ENCODE peak calls at places on chromosomes 2 and 18, in four cellular contexts. I is A549, D is GM23248, Q is mammary epithelial cell. X is an unnamed sample.

GRCh38 chr18:48645427-48646002 is 106.7 kb downstream of the CTIF start:
- DNase-seq in D (no peak), I (no peak), Q (no peak), X (no peak)

GRCh38 chr2:61658841-61659780 is 121.0 kb upstream of the XPO1 start:
- DNase-seq in Q (peak; percentile 21), D (peak; percentile 65), I (peak; percentile 72), X (peak; percentile 44)

GRCh38 chr18:78717051-78717765 is 262.4 kb upstream of the SALL3 start:
- DNase-seq in I (no peak), Q (no peak), D (no peak), X (no peak)

GRCh38 chr2:41026613-41027012 is 574.7 kb upstream of the SLC8A1 start:
- DNase-seq in Q (no peak), I (no peak), D (no peak), X (no peak)

GRCh38 chr2:63525905-63526304 is 62.4 kb downstream of the WDPCP start:
- DNase-seq in I (no peak), Q (no peak), D (no peak), X (no peak)

GRCh38 chr2:61247204-61247812 is 85.3 kb downstream of the C2orf74 start:
- DNase-seq in I (no peak), D (peak; percentile 96), Q (peak; percentile 23), X (no peak)

GRCh38 chr2:54176577-54176976 is 61.2 kb downstream of the ACYP2 start:
- DNase-seq in D (peak; percentile 66), I (no peak), Q (peak; percentile 24), X (peak; percentile 43)

GRCh38 chr2:7794916-7795315 is 877.7 kb downstream of the RNF144A start:
- DNase-seq in D (no peak), I (no peak), Q (no peak), X (no peak)

GRCh38 chr2:113829270-113829669 is 60.6 kb upstream of the ACTR3 start:
- DNase-seq in I (no peak), D (no peak), Q (no peak), X (no peak)

GRCh38 chr2:100137877-100138570 is 4.4 kb downstream of the AFF3 start:
- DNase-seq in I (no peak), Q (no peak), D (no peak), X (no peak)
- H3K4me1 ChIP-seq in I (no peaks in the 10 kb centered on the region), Q (no peaks in the 10 kb centered on the region), D (no peaks in the 10 kb centered on the region), X (no peaks in the 10 kb centered on the region)

GRCh38 chr2:46309052-46309953 is 12.1 kb downstream of the EPAS1 start:
- DNase-seq in I (no peak), D (peak; percentile 88), Q (peak; percentile 97), X (no peak)

GRCh38 chr2:46314065-46314835 is 17.0 kb downstream of the EPAS1 start:
- DNase-seq in I (no peak), D (no peak), Q (no peak), X (no peak)

GRCh38 chr2:46313063-46313462 is 15.9 kb downstream of the EPAS1 start:
- DNase-seq in D (no peak), Q (no peak), I (no peak), X (no peak)

GRCh38 chr2:46310446-46310845 is 13.2 kb downstream of the EPAS1 start:
- DNase-seq in Q (no peak), D (no peak), I (no peak), X (no peak)

GRCh38 chr2:46311651-46312223 is 14.5 kb downstream of the EPAS1 start:
- DNase-seq in I (no peak), Q (peak; percentile 65), D (peak; percentile 22), X (no peak)
- H3K27ac ChIP-seq in I (peak overlapping the region; percentile 92), Q (peak overlapping the region; percentile 8), D (peak overlapping the region; percentile 40), X (no peak overlapping the region)

GRCh38 chr2:207141381-207141780 is 24.4 kb downstream of the KLF7 start:
- DNase-seq in D (no peak), Q (no peak), I (no peak), X (no peak)

GRCh38 chr2:207142461-207142860 is 23.3 kb downstream of the KLF7 start:
- DNase-seq in I (no peak), Q (no peak), D (peak; percentile 57), X (no peak)

GRCh38 chr2:207144191-207144795 is 21.5 kb downstream of the KLF7 start:
- DNase-seq in I (no peak), D (no peak), Q (no peak), X (no peak)

GRCh38 chr2:207143474-207144190 is 22.1 kb downstream of the KLF7 start:
- DNase-seq in I (no peak), D (peak; percentile 88), Q (no peak), X (peak; percentile 91)

DNA sequence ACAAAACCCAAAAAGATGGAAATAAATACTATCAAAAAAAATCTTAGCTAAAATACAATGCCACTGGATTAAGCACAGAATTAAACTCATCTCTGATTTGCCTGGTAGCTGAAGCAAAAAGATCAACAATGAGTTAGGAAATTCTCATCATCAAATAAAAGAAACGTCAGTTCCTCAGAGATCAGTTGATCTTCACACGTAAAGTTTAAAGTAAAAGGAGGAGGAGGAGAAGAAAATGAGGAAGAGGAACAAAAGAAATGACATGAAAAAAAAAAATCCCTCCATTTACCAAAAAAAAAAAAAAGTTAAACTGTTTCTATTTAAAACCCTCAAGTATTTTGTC is 22.6 kb downstream of the KLF7 start:
- DNase-seq in I (no peak), D (no peak), Q (no peak), X (no peak)
- H3K4me1 ChIP-seq in I (peaks cover 49% of the 10 kb centered on the region), D (peaks cover 63% of the 10 kb centered on the region), Q (peaks cover 12% of the 10 kb centered on the region), X (peaks cover 33% of the 10 kb centered on the region)

DNA sequence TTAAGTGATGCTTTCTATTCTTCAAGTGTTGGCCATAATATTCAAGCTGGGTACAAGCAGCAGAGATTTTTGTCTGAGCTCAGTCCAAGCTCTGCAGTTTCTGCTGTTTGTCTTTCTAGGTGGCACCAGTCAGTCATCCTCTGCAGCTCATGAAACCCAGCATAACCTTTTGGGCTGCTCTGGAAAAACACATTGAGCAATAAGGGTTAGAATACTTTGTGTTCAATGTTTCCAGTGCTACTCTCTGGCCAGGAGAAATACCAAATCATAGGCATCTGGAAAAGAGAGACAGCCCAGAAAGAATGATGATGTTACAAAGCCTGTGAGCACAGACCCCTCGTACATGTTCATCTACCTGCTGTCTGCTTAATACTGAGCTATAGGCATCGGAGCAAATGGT is 19.5 kb upstream of the WIPF1 start:
- DNase-seq in Q (no peak), I (no peak), D (peak; percentile 53), X (no peak)
- H3K27ac ChIP-seq in Q (no peak overlapping the region), I (peak overlapping the region; percentile 4), D (peak overlapping the region; percentile 83), X (no peak overlapping the region)

GRCh38 chr2:39119732-39120520 is 925 bp downstream of the SOS1 start:
- DNase-seq in D (peak; percentile 79), Q (peak; percentile 59), I (peak; percentile 62), X (peak; percentile 57)
- H3K4me1 ChIP-seq in D (peaks cover 21% of the 10 kb centered on the region), Q (peaks cover 26% of the 10 kb centered on the region), I (peaks cover 25% of the 10 kb centered on the region), X (peaks cover 25% of the 10 kb centered on the region)

DNA sequence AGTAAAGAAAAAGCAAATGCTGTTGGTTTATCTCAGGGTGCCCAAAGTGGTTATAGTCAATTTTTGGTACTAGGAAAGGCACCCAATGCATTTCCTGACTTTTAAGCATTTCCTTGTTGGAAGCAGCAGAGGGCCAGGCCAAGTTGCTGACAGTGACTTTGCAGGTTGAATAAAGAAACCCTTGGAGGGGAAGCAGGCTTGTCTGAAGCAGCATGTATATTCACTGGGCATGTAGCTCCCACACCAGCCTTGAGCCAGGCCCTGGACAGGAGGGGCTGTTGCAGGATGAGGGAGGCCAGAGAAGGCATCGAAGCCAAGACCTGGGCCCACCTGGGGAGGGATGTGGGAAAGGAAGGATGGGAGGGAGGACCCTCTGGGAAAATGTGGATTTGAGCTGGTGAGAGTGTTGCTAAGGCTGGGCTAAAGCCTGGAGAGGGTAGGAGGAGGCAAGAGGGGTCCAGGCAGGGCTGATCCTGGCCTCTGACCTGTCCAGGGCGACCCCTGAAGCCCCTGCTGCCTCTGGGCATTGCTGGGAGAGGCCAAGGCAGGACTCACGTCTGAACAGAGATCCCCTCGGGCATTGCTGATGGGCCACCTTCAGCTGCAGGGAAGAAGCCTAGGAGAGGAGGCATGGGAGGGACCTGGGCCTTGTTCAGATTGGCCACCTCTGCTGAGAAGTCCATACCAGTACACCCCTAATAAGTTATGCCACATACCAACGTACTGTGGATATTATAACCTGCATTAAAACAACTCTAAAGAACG is 79.6 kb downstream of the STPG4 start:
- DNase-seq in Q (no peak), I (no peak), D (peak; percentile 57), X (no peak)
- H3K27ac ChIP-seq in Q (no peak overlapping the region), I (peak overlapping the region; percentile 90), D (peak overlapping the region; percentile 91), X (peak overlapping the region; percentile 33)